ENCODE peak calls at places on chromosomes 6 and 20, in ten cellular contexts. One of them, this sample, is unnamed.

GRCh38 chr6:103769431-103769830 is 1090.3 kb downstream of the HACE1 start:
- DNase-seq in adipocyte: no peak
- DNase-seq in GM23338: no peak
- DNase-seq in GDM1: no peak
- DNase-seq in stromal cell of bone marrow: no peak
- DNase-seq in C1 segment of cervical spinal cord: no peak
- DNase-seq in breast epithelium: no peak
- DNase-seq in IMR-90: no peak
- DNase-seq in fibroblast of mammary gland: no peak
- DNase-seq in effector CD4-positive, alpha-beta T cell: no peak
- DNase-seq in this sample: no peak

GRCh38 chr6:31579119-31579505 is 3.1 kb downstream of the LTB start:
- DNase-seq in C1 segment of cervical spinal cord: no peak
- DNase-seq in adipocyte: no peak
- DNase-seq in fibroblast of mammary gland: no peak
- DNase-seq in breast epithelium: no peak
- DNase-seq in GM23338: no peak
- DNase-seq in stromal cell of bone marrow: no peak
- DNase-seq in effector CD4-positive, alpha-beta T cell: no peak
- DNase-seq in GDM1: no peak
- DNase-seq in IMR-90: no peak
- DNase-seq in this sample: no peak

GRCh38 chr6:104940881-104941693 is 15.8 kb upstream of the LIN28B start:
- DNase-seq in breast epithelium: no peak
- DNase-seq in C1 segment of cervical spinal cord: peak
- DNase-seq in GM23338: peak
- DNase-seq in stromal cell of bone marrow: peak
- DNase-seq in effector CD4-positive, alpha-beta T cell: peak
- DNase-seq in adipocyte: peak
- DNase-seq in fibroblast of mammary gland: peak
- DNase-seq in IMR-90: peak
- DNase-seq in GDM1: peak
- DNase-seq in this sample: peak

GRCh38 chr6:123899745-123900144 is 96.1 kb downstream of the NKAIN2 start:
- DNase-seq in IMR-90: no peak
- DNase-seq in GM23338: no peak
- DNase-seq in adipocyte: no peak
- DNase-seq in breast epithelium: no peak
- DNase-seq in fibroblast of mammary gland: no peak
- DNase-seq in stromal cell of bone marrow: no peak
- DNase-seq in GDM1: no peak
- DNase-seq in effector CD4-positive, alpha-beta T cell: no peak
- DNase-seq in C1 segment of cervical spinal cord: no peak
- DNase-seq in this sample: no peak

GRCh38 chr20:58393299-58393698 is 4.3 kb downstream of the VAPB start:
- DNase-seq in adipocyte: peak
- DNase-seq in GDM1: no peak
- DNase-seq in IMR-90: peak
- DNase-seq in effector CD4-positive, alpha-beta T cell: no peak
- DNase-seq in C1 segment of cervical spinal cord: no peak
- DNase-seq in breast epithelium: no peak
- DNase-seq in stromal cell of bone marrow: no peak
- DNase-seq in fibroblast of mammary gland: peak
- DNase-seq in GM23338: no peak
- DNase-seq in this sample: no peak

GRCh38 chr6:167141667-167142432 is 15.9 kb downstream of the GPR31 start:
- DNase-seq in GDM1: peak
- DNase-seq in stromal cell of bone marrow: no peak
- DNase-seq in adipocyte: no peak
- DNase-seq in effector CD4-positive, alpha-beta T cell: peak
- DNase-seq in fibroblast of mammary gland: peak
- DNase-seq in C1 segment of cervical spinal cord: no peak
- DNase-seq in IMR-90: no peak
- DNase-seq in breast epithelium: no peak
- DNase-seq in GM23338: peak
- DNase-seq in this sample: peak

GRCh38 chr20:62787329-62787728 is 8.9 kb upstream of the MRGBP start:
- DNase-seq in effector CD4-positive, alpha-beta T cell: no peak
- DNase-seq in IMR-90: no peak
- DNase-seq in breast epithelium: no peak
- DNase-seq in GM23338: no peak
- DNase-seq in adipocyte: no peak
- DNase-seq in fibroblast of mammary gland: no peak
- DNase-seq in C1 segment of cervical spinal cord: no peak
- DNase-seq in stromal cell of bone marrow: no peak
- DNase-seq in GDM1: peak
- DNase-seq in this sample: no peak

GRCh38 chr6:78308025-78308424 is 559.3 kb upstream of the IRAK1BP1 start:
- DNase-seq in GM23338: peak
- DNase-seq in C1 segment of cervical spinal cord: no peak
- DNase-seq in fibroblast of mammary gland: no peak
- DNase-seq in IMR-90: no peak
- DNase-seq in GDM1: no peak
- DNase-seq in adipocyte: no peak
- DNase-seq in stromal cell of bone marrow: no peak
- DNase-seq in effector CD4-positive, alpha-beta T cell: no peak
- DNase-seq in breast epithelium: no peak
- DNase-seq in this sample: peak

GRCh38 chr20:46571418-46571817 is 21.0 kb upstream of the OCSTAMP start:
- DNase-seq in breast epithelium: no peak
- DNase-seq in adipocyte: no peak
- DNase-seq in IMR-90: no peak
- DNase-seq in effector CD4-positive, alpha-beta T cell: no peak
- DNase-seq in GDM1: no peak
- DNase-seq in GM23338: no peak
- DNase-seq in stromal cell of bone marrow: no peak
- DNase-seq in C1 segment of cervical spinal cord: no peak
- DNase-seq in fibroblast of mammary gland: no peak
- DNase-seq in this sample: no peak

GRCh38 chr20:47300071-47300470 is 56.4 kb downstream of the ZMYND8 start:
- DNase-seq in C1 segment of cervical spinal cord: no peak
- DNase-seq in effector CD4-positive, alpha-beta T cell: no peak
- DNase-seq in GM23338: no peak
- DNase-seq in stromal cell of bone marrow: peak
- DNase-seq in breast epithelium: no peak
- DNase-seq in fibroblast of mammary gland: peak
- DNase-seq in IMR-90: peak
- DNase-seq in GDM1: no peak
- DNase-seq in adipocyte: no peak
- DNase-seq in this sample: no peak

GRCh38 chr6:41813469-41813868 is 26.0 kb downstream of the TOMM6 start:
- DNase-seq in C1 segment of cervical spinal cord: no peak
- DNase-seq in GDM1: no peak
- DNase-seq in fibroblast of mammary gland: peak
- DNase-seq in effector CD4-positive, alpha-beta T cell: no peak
- DNase-seq in adipocyte: no peak
- DNase-seq in GM23338: no peak
- DNase-seq in IMR-90: no peak
- DNase-seq in breast epithelium: no peak
- DNase-seq in stromal cell of bone marrow: no peak
- DNase-seq in this sample: no peak

GRCh38 chr6:154520280-154520679 is 9.8 kb upstream of the CNKSR3 start:
- DNase-seq in effector CD4-positive, alpha-beta T cell: no peak
- DNase-seq in stromal cell of bone marrow: no peak
- DNase-seq in GDM1: no peak
- DNase-seq in GM23338: no peak
- DNase-seq in C1 segment of cervical spinal cord: no peak
- DNase-seq in IMR-90: no peak
- DNase-seq in breast epithelium: no peak
- DNase-seq in fibroblast of mammary gland: no peak
- DNase-seq in adipocyte: no peak
- DNase-seq in this sample: no peak

GRCh38 chr20:46118481-46119020 is 437 bp downstream of the CD40 start:
- DNase-seq in C1 segment of cervical spinal cord: no peak
- DNase-seq in breast epithelium: no peak
- DNase-seq in effector CD4-positive, alpha-beta T cell: no peak
- DNase-seq in GM23338: peak
- DNase-seq in IMR-90: no peak
- DNase-seq in adipocyte: no peak
- DNase-seq in fibroblast of mammary gland: peak
- DNase-seq in GDM1: no peak
- DNase-seq in stromal cell of bone marrow: no peak
- DNase-seq in this sample: no peak

GRCh38 chr20:38548356-38549083 is 32.5 kb upstream of the ADIG start:
- DNase-seq in fibroblast of mammary gland: no peak
- DNase-seq in GM23338: no peak
- DNase-seq in breast epithelium: no peak
- DNase-seq in effector CD4-positive, alpha-beta T cell: no peak
- DNase-seq in stromal cell of bone marrow: no peak
- DNase-seq in IMR-90: no peak
- DNase-seq in adipocyte: no peak
- DNase-seq in GDM1: no peak
- DNase-seq in C1 segment of cervical spinal cord: no peak
- DNase-seq in this sample: no peak

GRCh38 chr20:19993937-19994667 is 23.1 kb upstream of the NAA20 start:
- DNase-seq in IMR-90: peak
- DNase-seq in effector CD4-positive, alpha-beta T cell: no peak
- DNase-seq in GM23338: no peak
- DNase-seq in stromal cell of bone marrow: no peak
- DNase-seq in GDM1: no peak
- DNase-seq in adipocyte: peak
- DNase-seq in fibroblast of mammary gland: peak
- DNase-seq in C1 segment of cervical spinal cord: no peak
- DNase-seq in breast epithelium: no peak
- DNase-seq in this sample: no peak

GRCh38 chr6:30882764-30883475 is 1.4 kb upstream of the DDR1 start:
- DNase-seq in GDM1: no peak
- DNase-seq in effector CD4-positive, alpha-beta T cell: no peak
- DNase-seq in C1 segment of cervical spinal cord: no peak
- DNase-seq in fibroblast of mammary gland: no peak
- DNase-seq in breast epithelium: peak
- DNase-seq in GM23338: peak
- DNase-seq in adipocyte: peak
- DNase-seq in IMR-90: no peak
- DNase-seq in stromal cell of bone marrow: no peak
- DNase-seq in this sample: no peak

GRCh38 chr6:120569689-120570088 is 764.6 kb downstream of the TBC1D32 start:
- DNase-seq in breast epithelium: no peak
- DNase-seq in GDM1: no peak
- DNase-seq in fibroblast of mammary gland: no peak
- DNase-seq in GM23338: no peak
- DNase-seq in adipocyte: no peak
- DNase-seq in C1 segment of cervical spinal cord: no peak
- DNase-seq in IMR-90: no peak
- DNase-seq in stromal cell of bone marrow: no peak
- DNase-seq in effector CD4-positive, alpha-beta T cell: no peak
- DNase-seq in this sample: no peak

GRCh38 chr6:3341467-3341866 is 82.7 kb downstream of the PSMG4 start:
- DNase-seq in GM23338: peak
- DNase-seq in adipocyte: peak
- DNase-seq in effector CD4-positive, alpha-beta T cell: no peak
- DNase-seq in C1 segment of cervical spinal cord: no peak
- DNase-seq in fibroblast of mammary gland: peak
- DNase-seq in stromal cell of bone marrow: peak
- DNase-seq in GDM1: no peak
- DNase-seq in IMR-90: peak
- DNase-seq in breast epithelium: no peak
- DNase-seq in this sample: no peak

GRCh38 chr6:154070657-154071056 is 31.6 kb downstream of the OPRM1 start:
- DNase-seq in fibroblast of mammary gland: no peak
- DNase-seq in GM23338: no peak
- DNase-seq in GDM1: no peak
- DNase-seq in effector CD4-positive, alpha-beta T cell: no peak
- DNase-seq in IMR-90: no peak
- DNase-seq in stromal cell of bone marrow: no peak
- DNase-seq in adipocyte: no peak
- DNase-seq in breast epithelium: no peak
- DNase-seq in C1 segment of cervical spinal cord: no peak
- DNase-seq in this sample: no peak

GRCh38 chr6:119610265-119610664 is 260.7 kb upstream of the MAN1A1 start:
- DNase-seq in stromal cell of bone marrow: no peak
- DNase-seq in adipocyte: no peak
- DNase-seq in GM23338: no peak
- DNase-seq in IMR-90: no peak
- DNase-seq in effector CD4-positive, alpha-beta T cell: no peak
- DNase-seq in C1 segment of cervical spinal cord: no peak
- DNase-seq in breast epithelium: no peak
- DNase-seq in fibroblast of mammary gland: no peak
- DNase-seq in GDM1: no peak
- DNase-seq in this sample: no peak

GRCh38 chr6:113169484-113169883 is 687.7 kb upstream of the MARCKS start:
- DNase-seq in fibroblast of mammary gland: peak
- DNase-seq in C1 segment of cervical spinal cord: no peak
- DNase-seq in GDM1: no peak
- DNase-seq in stromal cell of bone marrow: no peak
- DNase-seq in adipocyte: no peak
- DNase-seq in GM23338: no peak
- DNase-seq in breast epithelium: no peak
- DNase-seq in IMR-90: peak
- DNase-seq in effector CD4-positive, alpha-beta T cell: no peak
- DNase-seq in this sample: no peak

GRCh38 chr6:14639983-14640599 is 522.5 kb downstream of the CD83 start:
- DNase-seq in breast epithelium: no peak
- DNase-seq in effector CD4-positive, alpha-beta T cell: no peak
- DNase-seq in stromal cell of bone marrow: no peak
- DNase-seq in fibroblast of mammary gland: no peak
- DNase-seq in adipocyte: no peak
- DNase-seq in IMR-90: peak
- DNase-seq in C1 segment of cervical spinal cord: no peak
- DNase-seq in GDM1: no peak
- DNase-seq in GM23338: peak
- DNase-seq in this sample: no peak

GRCh38 chr20:44176833-44177533 is 10.0 kb downstream of the JPH2 start:
- DNase-seq in stromal cell of bone marrow: no peak
- DNase-seq in C1 segment of cervical spinal cord: no peak
- DNase-seq in GM23338: peak
- DNase-seq in GDM1: no peak
- DNase-seq in breast epithelium: no peak
- DNase-seq in IMR-90: no peak
- DNase-seq in effector CD4-positive, alpha-beta T cell: no peak
- DNase-seq in fibroblast of mammary gland: no peak
- DNase-seq in adipocyte: peak
- DNase-seq in this sample: no peak

GRCh38 chr6:110389689-110390382 is 25.5 kb downstream of the DDO start:
- DNase-seq in GDM1: peak
- DNase-seq in adipocyte: no peak
- DNase-seq in fibroblast of mammary gland: no peak
- DNase-seq in GM23338: no peak
- DNase-seq in breast epithelium: no peak
- DNase-seq in effector CD4-positive, alpha-beta T cell: no peak
- DNase-seq in C1 segment of cervical spinal cord: no peak
- DNase-seq in stromal cell of bone marrow: no peak
- DNase-seq in IMR-90: no peak
- DNase-seq in this sample: no peak

GRCh38 chr6:35402856-35403191 is 49.3 kb upstream of the FANCE start:
- DNase-seq in GM23338: no peak
- DNase-seq in stromal cell of bone marrow: no peak
- DNase-seq in IMR-90: no peak
- DNase-seq in breast epithelium: no peak
- DNase-seq in C1 segment of cervical spinal cord: no peak
- DNase-seq in effector CD4-positive, alpha-beta T cell: no peak
- DNase-seq in GDM1: no peak
- DNase-seq in adipocyte: no peak
- DNase-seq in fibroblast of mammary gland: no peak
- DNase-seq in this sample: no peak

GRCh38 chr6:109349419-109349987 is 32.8 kb downstream of the CD164 start:
- DNase-seq in adipocyte: peak
- DNase-seq in C1 segment of cervical spinal cord: no peak
- DNase-seq in IMR-90: peak
- DNase-seq in GDM1: peak
- DNase-seq in breast epithelium: no peak
- DNase-seq in GM23338: no peak
- DNase-seq in effector CD4-positive, alpha-beta T cell: no peak
- DNase-seq in stromal cell of bone marrow: peak
- DNase-seq in fibroblast of mammary gland: peak
- DNase-seq in this sample: no peak

GRCh38 chr20:2754426-2754825 is 46.0 kb downstream of the CPXM1 start:
- DNase-seq in GM23338: no peak
- DNase-seq in adipocyte: no peak
- DNase-seq in GDM1: no peak
- DNase-seq in stromal cell of bone marrow: no peak
- DNase-seq in IMR-90: no peak
- DNase-seq in fibroblast of mammary gland: no peak
- DNase-seq in C1 segment of cervical spinal cord: no peak
- DNase-seq in effector CD4-positive, alpha-beta T cell: no peak
- DNase-seq in breast epithelium: no peak
- DNase-seq in this sample: peak

GRCh38 chr6:1381397-1382330 is 7.7 kb upstream of the FOXF2 start:
- DNase-seq in breast epithelium: no peak
- DNase-seq in GM23338: peak
- DNase-seq in fibroblast of mammary gland: no peak
- DNase-seq in stromal cell of bone marrow: no peak
- DNase-seq in effector CD4-positive, alpha-beta T cell: peak
- DNase-seq in IMR-90: no peak
- DNase-seq in C1 segment of cervical spinal cord: peak
- DNase-seq in GDM1: peak
- DNase-seq in adipocyte: peak
- DNase-seq in this sample: peak

This sample was measured in D341Med.